ENCODE peak calls at places on chromosomes 2 and 18, in six cellular contexts. F is adrenal gland, J is suprapubic skin, D is RWPE1, O is Calu3, N is AG10803. I is an unnamed sample.

GRCh38 chr2:197255550-197255949 is 55.0 kb downstream of the ANKRD44 start:
- DNase-seq in F (peak; percentile 63), J (peak; percentile 77), D (no peak), O (no peak), N (peak; percentile 67), I (no peak)

GRCh38 chr2:1515986-1516797 is 102.9 kb downstream of the TPO start:
- DNase-seq in F (no peak), J (no peak), D (no peak), O (no peak), N (no peak), I (peak; percentile 81)

GRCh38 chr2:96715658-96716057 is 24.2 kb downstream of the LMAN2L start:
- DNase-seq in F (no peak), J (no peak), D (no peak), O (no peak), N (peak; percentile 10), I (no peak)

GRCh38 chr2:171908235-171908634 is 14.0 kb upstream of the HAT1 start:
- DNase-seq in F (no peak), J (no peak), D (no peak), O (no peak), N (no peak), I (no peak)

GRCh38 chr18:63962137-63962536 is 7.7 kb upstream of the SERPINB8 start:
- DNase-seq in F (no peak), J (no peak), D (no peak), O (no peak), N (no peak), I (no peak)

GRCh38 chr18:76824136-76824676 is 1.8 kb downstream of the ZNF236 start:
- DNase-seq in F (no peak), J (no peak), D (no peak), O (no peak), N (no peak), I (no peak)

GRCh38 chr2:8546319-8547283 is 135.3 kb upstream of the ID2 start:
- DNase-seq in F (no peak), J (peak; percentile 64), D (no peak), O (no peak), N (no peak), I (no peak)

GRCh38 chr2:222623756-222624309 is 32.1 kb downstream of the FARSB start:
- DNase-seq in F (no peak), J (no peak), D (no peak), O (no peak), N (no peak), I (no peak)

GRCh38 chr2:129923265-129924141 is 56.0 kb upstream of the RAB6C start:
- DNase-seq in F (peak; percentile 46), J (no peak), D (peak; percentile 36), O (peak; percentile 47), N (peak; percentile 38), I (no peak)

GRCh38 chr2:10017313-10017941 is 25.9 kb upstream of the KLF11 start:
- DNase-seq in F (no peak), J (peak; percentile 29), D (no peak), O (no peak), N (no peak), I (peak; percentile 3)

DNA sequence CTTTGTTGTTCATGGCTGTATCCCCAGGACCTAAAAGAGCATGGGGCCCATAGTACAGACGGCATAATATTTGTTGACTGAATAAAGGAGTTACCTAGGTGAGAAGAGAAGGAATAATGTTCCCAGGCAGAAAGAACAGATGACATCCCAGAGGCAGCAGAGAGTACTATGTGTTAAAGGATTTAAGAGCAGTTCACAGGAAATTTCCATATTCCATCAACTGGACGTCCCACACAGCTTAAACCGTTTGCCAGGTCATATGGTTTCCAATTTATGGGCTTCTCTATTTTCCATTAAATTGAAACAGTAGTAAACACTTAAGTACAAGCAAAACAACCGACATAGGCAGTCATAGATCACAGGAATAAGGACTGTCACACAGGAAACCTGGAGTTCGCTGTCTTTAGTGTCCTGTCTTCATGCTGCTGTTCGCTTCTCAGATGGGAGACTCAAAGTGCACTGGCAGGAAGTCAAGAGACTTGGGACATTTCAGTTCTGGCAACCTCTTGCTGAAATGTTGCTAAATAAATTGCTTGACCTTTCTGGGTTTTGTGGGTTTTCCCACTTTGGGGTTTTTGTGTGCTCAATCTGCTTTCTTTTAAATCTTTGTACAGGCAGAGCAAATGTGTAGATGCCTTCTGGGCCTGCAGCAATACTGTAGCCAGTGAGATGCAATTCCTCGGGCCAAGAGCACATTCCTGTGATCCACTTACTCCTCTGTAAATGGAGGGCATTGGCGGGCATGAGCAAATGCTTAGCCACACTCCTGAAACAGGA is 5.8 kb upstream of the PIEZO2 start:
- DNase-seq in F (no peak), J (no peak), D (no peak), O (no peak), N (peak; percentile 78), I (no peak)
- TF ChIP-seq CTCF in F (no peak), J (no peak), D (no peak), O (no peak), N (no peak), I (no peak)

DNA sequence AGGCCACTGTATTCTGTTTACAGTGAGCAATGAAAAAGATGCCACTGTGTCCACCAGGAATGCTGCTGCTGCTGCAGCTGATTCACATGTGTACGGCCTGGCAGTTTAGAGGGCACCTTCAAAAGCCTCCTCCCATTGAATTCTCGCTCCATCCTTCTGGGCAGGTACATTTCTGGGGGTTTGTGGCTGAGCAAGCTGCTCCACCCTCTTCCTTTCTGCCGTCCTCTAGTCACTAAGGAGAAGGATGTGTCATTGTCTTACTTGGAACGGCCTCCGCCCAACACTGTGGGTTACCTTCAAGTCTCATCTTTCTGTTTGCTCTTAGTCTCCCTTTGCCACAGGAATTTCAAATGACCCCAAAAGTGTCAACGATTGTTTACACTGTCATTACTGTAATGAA is 182.0 kb downstream of the ZBTB7C start:
- DNase-seq in F (no peak), J (no peak), D (peak; percentile 29), O (no peak), N (no peak), I (no peak)
- TF ChIP-seq CTCF in F (no peak), J (no peak), D (no peak), O (no peak), N (no peak), I (no peak)

DNA sequence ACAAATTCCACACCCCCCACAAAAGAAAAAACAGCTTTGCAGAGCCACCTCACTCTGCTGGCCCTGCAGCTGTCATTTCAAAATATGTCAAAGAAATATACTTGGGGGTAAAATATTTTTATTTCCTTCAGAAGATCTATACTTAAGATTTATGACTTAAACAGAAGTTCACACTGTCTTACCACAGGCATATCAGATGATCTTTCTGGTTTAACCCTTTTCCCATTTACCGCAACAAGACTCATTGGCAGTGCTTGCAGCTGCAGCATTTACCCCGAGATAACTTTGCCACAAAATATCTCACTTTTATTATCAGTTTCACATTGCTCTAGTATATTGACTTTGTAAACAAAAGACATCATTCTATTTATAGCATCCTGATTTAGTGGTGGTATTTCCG is 21.6 kb upstream of the SLC35G4 start:
- DNase-seq in F (no peak), J (no peak), D (no peak), O (no peak), N (no peak), I (no peak)
- TF ChIP-seq CTCF in F (no peak), J (no peak), D (no peak), O (no peak), N (no peak), I (no peak)

GRCh38 chr2:74002515-74003391 is 18.0 kb downstream of the TET3 start:
- DNase-seq in F (peak; percentile 89), J (peak; percentile 80), D (peak; percentile 85), O (peak; percentile 89), N (peak; percentile 81), I (peak; percentile 94)
- TF ChIP-seq CTCF in F (no peak), J (no peak), D (no peak), O (no peak), N (no peak), I (no peak)

DNA sequence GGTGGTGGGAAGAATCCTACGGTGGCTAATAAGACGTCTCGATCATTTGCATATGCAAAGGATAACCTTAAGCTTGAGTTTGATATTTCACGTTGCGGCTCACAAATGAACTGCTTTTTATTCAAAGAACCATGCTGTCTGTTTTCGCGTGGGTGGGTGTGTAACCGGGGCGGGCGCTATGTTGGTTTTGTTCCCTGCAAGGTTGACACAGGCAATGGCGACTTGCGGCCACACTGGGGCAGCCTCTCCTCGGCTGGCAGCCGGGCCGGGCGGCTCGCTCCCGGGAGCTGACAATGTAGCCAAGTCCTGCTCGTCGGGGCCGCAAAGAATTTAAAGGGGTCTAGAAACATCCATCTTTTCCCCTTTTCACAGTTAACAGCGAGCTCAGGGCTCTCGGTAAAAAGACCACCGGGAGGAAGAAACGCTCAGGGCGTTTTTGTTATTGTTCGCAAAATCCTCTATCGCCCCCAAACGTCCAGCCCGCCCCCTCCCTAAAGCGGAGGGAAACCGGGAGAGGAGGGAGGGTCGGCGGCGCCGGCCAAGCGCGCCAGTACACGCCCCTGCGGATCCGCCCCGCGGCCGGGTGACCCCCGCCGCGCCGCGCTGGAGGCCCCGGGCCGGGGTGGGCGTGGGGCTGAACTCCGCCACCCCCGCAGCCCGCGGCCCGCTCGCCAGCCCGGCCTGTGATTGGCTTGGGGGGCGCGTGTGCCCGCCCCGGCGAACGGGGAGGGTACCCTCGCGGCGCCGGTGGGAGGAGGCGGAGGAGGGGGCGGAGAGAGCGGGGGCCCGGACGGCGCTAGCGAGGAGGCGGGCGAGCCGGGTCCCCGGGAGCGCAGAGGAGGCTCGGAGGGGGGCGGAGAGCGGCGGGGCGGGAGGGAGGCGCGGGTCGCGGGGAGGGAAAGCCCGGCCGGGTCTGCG is at the start of gene NEDD4L:
- DNase-seq in F (peak; percentile 88), J (peak; percentile 87), D (peak; percentile 64), O (peak; percentile 93), N (peak; percentile 70), I (peak; percentile 95)
- TF ChIP-seq CTCF in F (peak; percentile 89), J (peak; percentile 53), D (peak; percentile 89), O (peak; percentile 79), N (peak; percentile 77), I (peak; percentile 96)

GRCh38 chr2:64637000-64637628 is 16.6 kb downstream of the SERTAD2 start:
- DNase-seq in F (no peak), J (no peak), D (no peak), O (no peak), N (no peak), I (no peak)
- TF ChIP-seq CTCF in F (no peak), J (no peak), D (no peak), O (no peak), N (no peak), I (no peak)

DNA sequence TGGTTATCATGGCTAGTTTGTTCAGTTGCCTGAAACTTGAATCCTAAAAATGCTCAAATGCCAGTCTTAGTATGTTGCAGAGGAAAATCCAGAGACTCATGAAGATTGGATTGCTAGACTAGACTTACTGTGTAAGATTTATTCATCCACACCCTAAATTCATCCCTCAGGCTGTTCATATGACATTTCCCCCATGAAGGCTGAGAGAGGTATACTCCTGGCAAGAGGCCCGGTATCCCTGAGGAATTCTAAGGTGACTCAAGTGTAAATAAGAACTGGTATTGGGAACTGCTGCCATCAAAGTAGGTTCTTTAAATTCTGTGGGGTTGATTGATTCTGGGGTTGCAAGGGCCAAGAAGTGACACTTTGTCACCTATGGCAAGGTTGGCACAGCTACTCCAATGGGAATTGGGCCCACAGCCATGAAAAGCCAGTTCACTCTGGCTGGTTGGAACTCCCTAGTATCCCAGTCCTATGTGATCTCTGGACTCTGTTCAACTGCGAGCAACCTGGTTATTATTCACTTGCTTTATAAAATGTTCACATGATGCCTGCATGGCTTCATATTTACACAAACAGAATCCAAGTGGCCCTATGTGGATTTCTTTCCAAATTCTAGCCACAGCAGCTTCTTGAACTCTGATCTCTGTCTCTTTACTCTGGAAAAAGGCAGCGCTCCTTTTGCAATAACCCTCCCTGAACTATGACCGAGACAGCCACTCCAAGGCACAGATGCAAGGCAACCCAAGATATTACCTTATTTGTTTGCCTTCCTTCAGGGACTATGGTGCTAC is 429.1 kb downstream of the CBLN2 start:
- DNase-seq in F (no peak), J (no peak), D (peak; percentile 0), O (no peak), N (no peak), I (no peak)
- TF ChIP-seq CTCF in F (no peak), J (no peak), D (no peak), O (no peak), N (no peak), I (no peak)

I was measured in chondrocyte.